ENCODE peak calls at places on chromosomes 11 and 22, in five cellular contexts. C is A549, Z is left ventricle myocardium inferior, R is WERI-Rb-1, M is uterus. X is an unnamed sample.

GRCh38 chr11:68962527-68963250 is 18.1 kb downstream of the MRGPRD start:
- DNase-seq in C (no peak), Z (no peak), R (no peak), M (peak), X (no peak)

GRCh38 chr11:2428322-2428795 is 16.0 kb downstream of the TRPM5 start:
- DNase-seq in C (peak), Z (peak), R (peak), M (peak), X (peak)

GRCh38 chr22:17257578-17257977 is 38.3 kb upstream of the ADA2 start:
- DNase-seq in C (no peak), Z (no peak), R (no peak), M (no peak), X (peak)

GRCh38 chr11:24233041-24233440 is 263.8 kb upstream of the LUZP2 start:
- DNase-seq in C (no peak), Z (no peak), R (no peak), M (no peak), X (no peak)

GRCh38 chr22:50526849-50527801 is 1.7 kb upstream of the SCO2 start:
- DNase-seq in C (peak), Z (peak), R (peak), M (no peak), X (peak)

GRCh38 chr11:76742912-76743311 is 40.2 kb upstream of the TSKU start:
- DNase-seq in C (no peak), Z (no peak), R (no peak), M (no peak), X (no peak)

GRCh38 chr11:98835336-98835735 is 185.4 kb upstream of the CNTN5 start:
- DNase-seq in C (no peak), Z (no peak), R (peak), M (no peak), X (no peak)

GRCh38 chr11:35109827-35110226 is 29.1 kb upstream of the CD44 start:
- DNase-seq in C (no peak), Z (no peak), R (no peak), M (no peak), X (no peak)

GRCh38 chr11:66325140-66325754 is 8.4 kb upstream of the CD248 start:
- DNase-seq in C (no peak), Z (no peak), R (no peak), M (no peak), X (no peak)

GRCh38 chr22:32794449-32795213 is 6.9 kb upstream of the TIMP3 start:
- DNase-seq in C (no peak), Z (no peak), R (no peak), M (no peak), X (no peak)

GRCh38 chr11:57514538-57515331 is 767 bp downstream of the SLC43A1 start:
- DNase-seq in C (peak), Z (peak), R (no peak), M (peak), X (peak)

GRCh38 chr11:57516061-57516443 is 550 bp upstream of the SLC43A1 start:
- DNase-seq in C (no peak), Z (no peak), R (no peak), M (no peak), X (no peak)

GRCh38 chr11:57513446-57513795 is 2.1 kb downstream of the SLC43A1 start:
- DNase-seq in C (no peak), Z (no peak), R (no peak), M (no peak), X (no peak)

GRCh38 chr11:57513911-57514537 is 1.5 kb downstream of the SLC43A1 start:
- DNase-seq in C (no peak), Z (peak), R (no peak), M (peak), X (peak)

DNA sequence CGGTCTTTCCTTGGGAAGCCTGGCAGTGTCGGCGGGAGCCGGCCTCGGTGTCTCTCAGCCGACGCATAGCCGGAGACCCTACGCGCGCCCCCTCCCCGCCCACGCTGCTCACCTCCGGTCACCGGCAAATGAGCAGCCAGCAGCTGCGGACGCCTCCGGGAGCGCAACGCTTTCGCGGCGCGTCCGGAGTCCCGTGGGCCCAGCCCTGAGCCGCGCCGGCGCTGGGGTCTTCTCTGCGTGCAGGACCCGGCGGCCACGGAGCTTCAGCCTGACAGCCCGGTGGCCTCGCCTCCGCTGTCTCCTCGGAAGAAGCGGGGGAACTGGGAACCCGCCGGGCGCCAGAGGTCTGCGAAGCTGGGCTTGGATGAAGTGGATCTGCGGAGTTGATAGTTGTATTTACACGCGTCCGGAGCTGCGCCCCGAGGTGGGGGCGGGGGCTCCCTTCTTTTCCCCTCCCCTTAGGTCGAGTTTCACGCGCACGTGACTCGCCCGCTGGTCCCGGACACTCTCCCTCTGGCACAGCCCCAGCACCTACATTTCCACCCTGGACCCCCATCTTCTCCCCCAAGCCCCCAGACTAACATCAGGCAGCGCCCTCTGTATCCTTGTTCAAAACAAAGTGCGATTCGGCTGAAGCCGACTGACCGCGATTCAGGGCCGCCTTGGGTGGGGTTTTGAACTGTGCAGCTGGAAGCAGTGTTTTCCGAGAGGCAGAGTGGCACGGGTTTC is at the start of gene SLC43A1:
- DNase-seq in C (peak), Z (peak), R (no peak), M (peak), X (peak)
- TF ChIP-seq CTCF in C (no peak), Z (no peak), R (no peak), M (peak), X (no peak)

GRCh38 chr11:81220166-81220895 is 1513.3 kb downstream of the FAM181B start:
- DNase-seq in C (no peak), Z (no peak), R (no peak), M (no peak), X (no peak)
- H3K27ac ChIP-seq in C (no peak), Z (no peak), R (no peak), M (no peak), X (no peak)

GRCh38 chr11:92211576-92212167 is 12.9 kb upstream of the FAT3 start:
- DNase-seq in C (no peak), Z (no peak), R (peak), M (no peak), X (peak)
- TF ChIP-seq CTCF in C (peak), Z (peak), R (peak), M (peak), X (peak)

GRCh38 chr22:19406281-19406811 is 25.2 kb downstream of the HIRA start:
- DNase-seq in C (no peak), Z (no peak), R (no peak), M (no peak), X (no peak)

GRCh38 chr22:19405133-19405532 is 26.4 kb downstream of the HIRA start:
- DNase-seq in C (no peak), Z (no peak), R (no peak), M (no peak), X (no peak)

GRCh38 chr22:19404676-19405075 is 26.9 kb downstream of the HIRA start:
- DNase-seq in C (no peak), Z (no peak), R (no peak), M (no peak), X (no peak)

GRCh38 chr22:19406846-19407245 is 24.7 kb downstream of the HIRA start:
- DNase-seq in C (no peak), Z (no peak), R (no peak), M (no peak), X (no peak)

GRCh38 chr22:19405652-19406051 is 25.9 kb downstream of the HIRA start:
- DNase-seq in C (no peak), Z (no peak), R (no peak), M (no peak), X (no peak)
- H3K27ac ChIP-seq in C (no peak), Z (no peak), R (no peak), M (no peak), X (no peak)

GRCh38 chr11:115627666-115628460 is 123.6 kb upstream of the CADM1 start:
- DNase-seq in C (no peak), Z (no peak), R (peak), M (no peak), X (peak)

GRCh38 chr11:115626414-115626813 is 122.2 kb upstream of the CADM1 start:
- DNase-seq in C (no peak), Z (no peak), R (no peak), M (no peak), X (no peak)

GRCh38 chr11:115627071-115627470 is 122.9 kb upstream of the CADM1 start:
- DNase-seq in C (no peak), Z (no peak), R (no peak), M (no peak), X (no peak)

GRCh38 chr11:115623021-115623451 is 118.8 kb upstream of the CADM1 start:
- DNase-seq in C (peak), Z (peak), R (no peak), M (peak), X (peak)

DNA sequence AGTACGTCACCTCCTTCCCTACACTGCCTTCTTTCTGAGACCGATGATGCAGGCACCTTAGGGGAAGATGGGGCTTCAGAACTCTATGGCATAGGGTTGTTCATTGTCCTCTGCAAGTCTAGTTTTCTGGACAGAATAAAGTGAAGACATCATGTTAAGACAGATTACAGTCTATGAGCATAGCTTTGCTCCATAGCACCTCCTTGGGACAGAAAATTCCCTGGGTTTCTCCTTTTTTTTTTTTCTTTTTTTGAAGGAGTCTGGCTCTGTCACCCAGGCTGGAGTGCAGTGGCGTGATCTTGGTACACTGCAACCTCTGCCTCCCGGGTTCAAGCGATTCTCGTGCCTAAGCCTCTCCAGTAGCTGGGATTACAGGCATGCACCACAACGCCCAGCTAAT is 119.8 kb upstream of the CADM1 start:
- DNase-seq in C (no peak), Z (no peak), R (no peak), M (no peak), X (no peak)
- TF ChIP-seq CTCF in C (no peak), Z (no peak), R (peak), M (no peak), X (peak)

GRCh38 chr22:47046411-47047065 is 284.1 kb downstream of the TBC1D22A start:
- DNase-seq in C (no peak), Z (no peak), R (no peak), M (no peak), X (no peak)
- H3K27ac ChIP-seq in C (no peak), Z (no peak), R (no peak), M (no peak), X (no peak)

DNA sequence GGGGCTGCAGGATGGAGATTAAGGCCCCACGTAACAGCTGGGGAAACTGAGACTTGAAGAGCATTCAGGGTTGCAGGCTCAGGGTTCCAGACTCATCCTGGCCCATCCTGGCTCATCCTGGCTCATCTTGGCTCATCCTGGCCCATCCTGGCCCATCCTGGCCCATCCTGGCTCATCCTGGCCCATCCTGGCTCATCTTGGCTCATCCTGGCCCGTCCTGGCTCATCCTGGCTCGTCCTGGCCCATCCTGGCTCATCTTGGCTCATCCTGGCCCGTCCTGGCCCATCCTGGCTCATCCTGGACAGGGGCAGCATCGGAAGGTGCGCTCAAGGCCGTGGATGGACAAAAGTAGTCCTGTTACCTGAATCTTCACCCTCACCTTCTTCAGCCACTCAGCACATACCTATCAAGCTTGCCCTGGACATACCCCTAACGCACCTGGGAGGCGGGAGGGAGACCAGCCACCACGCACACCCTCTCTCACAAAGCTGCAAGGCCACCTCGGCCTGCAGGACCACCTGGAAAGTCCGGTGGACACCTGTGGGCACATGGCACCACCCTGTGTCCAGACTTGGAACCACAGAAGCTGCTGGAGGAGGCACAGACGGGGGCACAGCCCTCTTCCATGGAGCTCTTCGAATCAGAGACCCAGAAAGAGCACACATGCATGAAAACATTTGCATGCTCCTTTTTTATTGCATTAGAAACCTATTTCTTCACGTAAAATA is 20.3 kb upstream of the NLRP6 start:
- DNase-seq in C (no peak), Z (no peak), R (peak), M (no peak), X (no peak)
- TF ChIP-seq CTCF in C (no peak), Z (peak), R (peak), M (no peak), X (no peak)

DNA sequence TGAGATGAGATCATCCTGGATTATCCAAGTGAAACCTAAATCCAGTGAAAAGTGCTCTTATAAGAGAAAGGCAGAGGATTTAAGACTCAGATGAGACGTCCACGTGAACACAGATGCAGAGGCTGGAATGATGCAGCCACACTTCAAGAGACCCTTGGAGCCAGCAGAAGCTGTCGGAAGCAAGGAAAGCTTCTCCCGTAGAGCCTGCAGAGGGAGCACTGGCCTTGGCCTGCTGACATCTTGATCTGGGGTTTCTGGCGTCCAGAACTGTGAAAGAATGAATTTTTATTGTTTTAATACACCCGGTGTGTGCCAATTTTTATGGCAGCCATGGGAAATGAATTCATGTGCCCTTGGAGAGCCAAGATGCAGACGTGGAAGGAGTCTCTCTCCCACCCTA is 407.0 kb upstream of the B3GAT1 start:
- DNase-seq in C (no peak), Z (no peak), R (peak), M (no peak), X (peak)
- H3K27ac ChIP-seq in C (no peak), Z (no peak), R (no peak), M (no peak), X (no peak)

DNA sequence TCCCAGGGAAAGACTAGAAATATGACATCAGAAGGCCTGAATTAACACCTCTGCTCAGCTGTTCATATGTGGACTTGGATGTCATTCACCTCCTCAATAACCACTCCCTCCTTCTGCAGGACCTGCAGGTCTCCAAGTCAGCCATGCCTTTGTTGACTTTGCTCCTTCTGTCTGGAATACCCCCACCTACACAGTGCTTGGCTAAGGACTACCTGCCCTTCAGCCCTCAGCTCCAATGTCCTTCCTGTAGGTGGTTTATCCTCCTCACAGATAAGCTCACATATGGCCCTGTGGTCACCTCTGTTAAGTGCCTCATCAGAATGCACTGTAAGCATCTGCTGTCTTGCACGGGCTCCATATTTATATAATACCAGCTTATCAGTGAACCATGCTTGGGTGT is 26.3 kb upstream of the FAT3 start:
- DNase-seq in C (no peak), Z (no peak), R (peak), M (no peak), X (no peak)
- TF ChIP-seq CTCF in C (no peak), Z (no peak), R (no peak), M (no peak), X (no peak)

DNA sequence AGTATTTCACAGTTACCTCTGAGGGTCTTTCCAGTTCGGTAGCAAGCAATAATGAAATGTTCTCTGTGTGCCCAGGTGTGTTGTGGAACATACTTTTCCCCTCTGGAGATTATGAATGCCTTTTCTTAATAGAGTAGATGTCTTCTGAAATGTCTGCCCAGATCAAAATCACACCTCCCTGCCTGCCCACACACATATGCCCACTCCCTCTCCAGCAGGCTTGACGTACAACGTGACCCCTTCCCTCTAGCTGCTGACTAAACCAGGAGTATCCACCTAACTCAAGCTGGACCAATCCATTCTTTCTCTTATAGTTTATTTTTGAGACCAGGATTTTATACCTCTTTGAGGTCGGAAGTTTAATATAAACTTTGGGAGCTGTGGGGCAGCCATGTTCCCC is 48.7 kb downstream of the ME3 start:
- DNase-seq in C (no peak), Z (no peak), R (no peak), M (no peak), X (no peak)
- H3K27ac ChIP-seq in C (no peak), Z (peak), R (no peak), M (peak), X (no peak)